ENCODE peak calls at places on chromosome 2, in six cellular contexts. T is non-pigmented ciliary epithelial cell; I is iPS-NIHi11; U is CD8-positive, alpha-beta T cell; F is GM12865; R is cardiac muscle cell. C is an unnamed sample.
A peak's percentile ranks its signal among the peaks of the same experiment; 100 is the strongest.

GRCh38 chr2:200878289-200878688 is 10.6 kb downstream of the PPIL3 start:
- DNase-seq in T (no peak), F (no peak), U (no peak), R (no peak), I (no peak), C (no peak)

GRCh38 chr2:139480251-139480650 is 700.1 kb upstream of the NXPH2 start:
- DNase-seq in F (no peak), U (no peak), I (no peak), R (no peak), T (no peak), C (no peak)

GRCh38 chr2:146940016-146940685 is 904.7 kb upstream of the ACVR2A start:
- DNase-seq in U (no peak), R (peak; percentile 51), I (no peak), T (no peak), F (no peak), C (no peak)

GRCh38 chr2:460861-461260 is 173.0 kb upstream of the ALKAL2 start:
- DNase-seq in U (peak; percentile 77), T (no peak), F (peak; percentile 35), R (no peak), I (no peak), C (no peak)

GRCh38 chr2:232385660-232386489 is 7.3 kb downstream of the ALPP start:
- DNase-seq in U (no peak), T (peak; percentile 70), F (no peak), R (peak; percentile 61), I (no peak), C (no peak)

GRCh38 chr2:151860613-151861146 is 32.5 kb upstream of the ARL5A start:
- DNase-seq in F (no peak), I (no peak), U (no peak), T (no peak), R (no peak), C (no peak)

GRCh38 chr2:173050684-173051083 is 25.0 kb upstream of the MAP3K20 start:
- DNase-seq in I (no peak), U (no peak), R (no peak), T (no peak), F (no peak), C (no peak)

GRCh38 chr2:43193996-43194869 is 32.2 kb downstream of the ZFP36L2 start:
- DNase-seq in T (no peak), U (no peak), R (no peak), I (no peak), F (no peak), C (no peak)